ENCODE peak calls at places on chromosomes 12 and 14, in four cellular contexts. F is CD4-positive, alpha-beta T cell; W is K562; U is PC-3. L is an unnamed sample.

GRCh38 chr12:15407025-15407424 is 84.7 kb downstream of the PTPRO start:
- DNase-seq in U (no peak), W (no peak), F (no peak), L (no peak)

GRCh38 chr12:47033081-47033480 is 46.3 kb upstream of the PCED1B start:
- DNase-seq in U (no peak), W (no peak), F (no peak), L (peak)

GRCh38 chr12:52988933-52989332 is 17.3 kb upstream of the EIF4B start:
- DNase-seq in F (no peak), U (no peak), W (no peak), L (no peak)

GRCh38 chr12:26631846-26632245 is 201.1 kb downstream of the ITPR2 start:
- DNase-seq in W (no peak), U (peak), F (no peak), L (no peak)

GRCh38 chr12:80222261-80222660 is 122.9 kb downstream of the OTOGL start:
- DNase-seq in W (no peak), F (no peak), U (peak), L (no peak)

GRCh38 chr12:47753021-47754001 is 5.4 kb downstream of the RAPGEF3 start:
- DNase-seq in W (no peak), F (no peak), U (peak), L (peak)

GRCh38 chr14:93788557-93789365 is 476 bp upstream of the PRIMA1 start:
- DNase-seq in W (no peak), F (no peak), U (peak), L (peak)

GRCh38 chr12:69932154-69932553 is 107.1 kb downstream of the MYRFL start:
- DNase-seq in F (no peak), W (no peak), U (no peak), L (no peak)

GRCh38 chr12:11688831-11689230 is 39.4 kb downstream of the ETV6 start:
- DNase-seq in W (no peak), U (no peak), F (no peak), L (no peak)

GRCh38 chr14:80770114-80770917 is 171.2 kb downstream of the CEP128 start:
- DNase-seq in W (no peak), F (no peak), U (no peak), L (no peak)

GRCh38 chr14:99271951-99272668 is at the start of gene BCL11B:
- DNase-seq in F (peak), W (peak), U (peak), L (peak)

GRCh38 chr12:47742253-47742825 is 16.3 kb downstream of the RAPGEF3 start:
- DNase-seq in F (peak), W (peak), U (peak), L (peak)

GRCh38 chr12:82682851-82683261 is 3.9 kb upstream of the TMTC2 start:
- DNase-seq in W (no peak), U (peak), F (no peak), L (no peak)

GRCh38 chr12:120710805-120711296 is 593 bp downstream of the UNC119B start:
- DNase-seq in W (peak), U (no peak), F (no peak), L (no peak)

GRCh38 chr12:7142057-7142644 is 12.0 kb downstream of the CLSTN3 start:
- DNase-seq in W (peak), F (peak), U (peak), L (no peak)

GRCh38 chr14:75884198-75884611 is 97.6 kb downstream of the TGFB3 start:
- DNase-seq in F (no peak), W (no peak), U (peak), L (no peak)

GRCh38 chr12:80823393-80823792 is 106.7 kb downstream of the MYF5 start:
- DNase-seq in W (no peak), F (no peak), U (no peak), L (no peak)

GRCh38 chr12:130644566-130644965 is 71.5 kb downstream of the RIMBP2 start:
- DNase-seq in U (no peak), F (no peak), W (no peak), L (no peak)

GRCh38 chr14:23544511-23545447 is 6.8 kb downstream of the ZFHX2 start:
- DNase-seq in W (no peak), U (no peak), F (no peak), L (peak)

GRCh38 chr12:84712747-84713146 is 199.9 kb downstream of the SLC6A15 start:
- DNase-seq in W (no peak), U (no peak), F (no peak), L (no peak)

GRCh38 chr14:104360522-104360921 is 219.0 kb upstream of the C14orf180 start:
- DNase-seq in F (no peak), U (no peak), W (no peak), L (no peak)

GRCh38 chr14:95877633-95878032 is 1.0 kb downstream of the TUNAR start:
- DNase-seq in U (no peak), F (no peak), W (no peak), L (no peak)

GRCh38 chr12:6465467-6466183 is 4.9 kb downstream of the VAMP1 start:
- DNase-seq in F (peak), W (peak), U (peak), L (no peak)

GRCh38 chr12:93100610-93101009 is 171.5 kb upstream of the EEA1 start:
- DNase-seq in F (no peak), W (no peak), U (no peak), L (no peak)

GRCh38 chr12:112375105-112375504 is 7.1 kb downstream of the HECTD4 start:
- DNase-seq in W (no peak), U (peak), F (no peak), L (no peak)

GRCh38 chr12:95857151-95857550 is 1.6 kb upstream of the SNRPF start:
- DNase-seq in W (no peak), F (no peak), U (no peak), L (no peak)

GRCh38 chr14:32594766-32595165 is 265.7 kb downstream of the AKAP6 start:
- DNase-seq in W (no peak), F (no peak), U (peak), L (no peak)

GRCh38 chr14:76922599-76922998 is 96.4 kb downstream of the LRRC74A start:
- DNase-seq in F (no peak), U (no peak), W (no peak), L (no peak)

GRCh38 chr12:118842753-118843335 is 138.5 kb upstream of the SRRM4 start:
- DNase-seq in W (no peak), F (no peak), U (no peak), L (no peak)

GRCh38 chr14:26841920-26842741 is 244.3 kb upstream of the NOVA1 start:
- DNase-seq in F (no peak), W (no peak), U (peak), L (no peak)

GRCh38 chr12:95700316-95700785 is 90.2 kb downstream of the NTN4 start:
- DNase-seq in U (peak), F (no peak), W (no peak), L (no peak)

GRCh38 chr12:124310178-124310577 is 15.3 kb downstream of the RFLNA start:
- DNase-seq in U (no peak), W (no peak), F (no peak), L (no peak)

GRCh38 chr12:57803317-57803893 is 15.1 kb downstream of the AVIL start:
- DNase-seq in F (peak), W (peak), U (peak), L (peak)

GRCh38 chr12:96150442-96150841 is 43.7 kb upstream of the ELK3 start:
- DNase-seq in U (no peak), F (no peak), W (no peak), L (no peak)

GRCh38 chr14:61562321-61563161 is 132.8 kb upstream of the HIF1A start:
- DNase-seq in F (no peak), W (peak), U (peak), L (no peak)

GRCh38 chr12:90842477-90842876 is 112.5 kb downstream of the CCER1 start:
- DNase-seq in W (no peak), U (no peak), F (no peak), L (no peak)

GRCh38 chr14:74563621-74564159 is 48.3 kb downstream of the LTBP2 start:
- DNase-seq in W (no peak), U (no peak), F (no peak), L (no peak)
- TF ChIP-seq CTCF in W (no peak), U (no peak), F (no peak), L (no peak)

GRCh38 chr14:100709956-100710284 is 16.8 kb upstream of the DLK1 start:
- DNase-seq in F (no peak), U (no peak), W (no peak), L (no peak)
- H3K27ac ChIP-seq in F (no peak), U (no peak), W (no peak), L (peak)

GRCh38 chr14:97250925-97251324 is 453.7 kb downstream of the VRK1 start:
- DNase-seq in F (no peak), W (no peak), U (no peak), L (no peak)

GRCh38 chr14:97248973-97249372 is 451.8 kb downstream of the VRK1 start:
- DNase-seq in F (no peak), U (no peak), W (no peak), L (no peak)

GRCh38 chr14:97251423-97252155 is 454.4 kb downstream of the VRK1 start:
- DNase-seq in W (no peak), U (peak), F (no peak), L (no peak)

GRCh38 chr14:97253756-97254155 is 456.6 kb downstream of the VRK1 start:
- DNase-seq in W (no peak), F (no peak), U (no peak), L (no peak)
- TF ChIP-seq CTCF in W (no peak), F (no peak), U (no peak), L (no peak)

DNA sequence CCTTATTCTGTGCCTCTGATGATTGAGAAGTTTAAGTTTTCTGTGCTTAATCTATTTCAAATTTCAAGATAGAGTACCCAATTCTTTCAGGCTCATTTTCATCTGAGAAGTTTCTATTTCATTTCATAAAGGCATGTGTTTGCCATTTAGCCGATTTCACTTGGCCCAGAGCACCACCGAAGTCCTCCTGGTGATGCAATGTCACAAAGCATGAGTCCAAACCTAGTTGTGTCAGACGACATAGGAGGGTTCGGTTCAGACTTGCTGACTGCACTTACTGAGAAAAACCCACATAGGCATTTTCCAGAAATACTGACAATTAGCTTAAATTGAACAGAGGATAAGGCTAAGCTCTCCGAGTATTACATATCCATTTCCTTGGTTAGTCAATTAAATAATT is 152.4 kb upstream of the FAR2 start:
- DNase-seq in W (no peak), F (no peak), U (no peak), L (no peak)
- H3K27ac ChIP-seq in W (no peak), F (no peak), U (no peak), L (no peak)

DNA sequence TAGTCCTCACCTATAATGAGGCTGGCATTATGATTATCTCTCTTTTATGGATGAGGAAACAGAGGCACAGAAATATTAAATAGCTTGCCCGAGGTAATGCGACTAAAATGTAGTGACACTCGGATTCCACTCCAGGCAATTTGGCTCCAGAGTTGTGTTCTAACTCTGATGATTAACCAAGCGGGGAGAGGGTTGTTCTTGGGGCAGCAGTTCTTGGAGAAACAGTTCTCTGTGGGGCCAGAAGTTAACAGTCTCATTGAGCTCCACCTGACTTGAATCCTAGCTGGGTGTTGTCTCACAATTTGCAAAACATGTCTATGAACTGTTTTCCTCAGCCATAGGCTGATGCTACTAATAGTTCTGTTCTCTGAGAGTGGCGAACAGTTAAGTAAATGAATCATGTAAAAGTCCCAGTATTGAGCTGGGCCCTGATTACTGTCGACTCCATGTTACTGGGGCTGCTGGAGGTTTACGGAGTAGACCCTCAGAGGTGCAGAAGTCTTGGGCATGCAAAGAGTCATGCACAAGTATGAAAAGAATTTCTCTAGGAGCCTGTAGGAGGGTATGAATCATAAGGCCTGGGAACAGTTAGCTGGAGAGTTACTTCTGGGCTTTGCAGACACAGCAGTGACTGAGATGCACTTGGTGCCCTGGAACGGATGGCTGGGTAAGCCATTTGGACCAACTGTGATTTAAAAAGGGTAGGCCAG is 15.4 kb upstream of the NIN start:
- DNase-seq in F (no peak), W (no peak), U (peak), L (no peak)
- TF ChIP-seq CTCF in F (no peak), W (no peak), U (no peak), L (no peak)

DNA sequence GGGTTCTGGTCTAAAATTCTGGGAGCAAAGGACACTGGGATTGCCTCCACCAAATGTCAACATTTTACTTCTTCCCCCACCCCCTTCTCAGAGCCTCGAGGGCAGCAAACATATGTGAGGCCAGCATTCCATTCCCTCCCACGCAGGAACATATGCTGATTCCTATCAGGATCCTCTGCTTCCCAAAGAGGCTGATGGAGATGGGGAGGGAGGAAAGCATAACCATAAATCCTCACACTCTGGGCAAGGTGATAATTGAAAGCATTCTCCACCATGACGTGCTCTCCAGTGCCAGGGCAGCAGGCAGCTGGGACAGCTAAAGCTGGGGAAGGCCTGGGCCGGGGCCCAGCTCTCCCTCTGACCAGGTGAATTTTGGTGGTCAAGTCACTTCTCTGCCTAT is 395.0 kb downstream of the ZFP36L1 start:
- DNase-seq in F (no peak), U (no peak), W (no peak), L (no peak)
- H3K27ac ChIP-seq in F (no peak), U (no peak), W (no peak), L (peak)

GRCh38 chr14:52729925-52730707 is at the start of gene STYX:
- DNase-seq in W (peak), U (peak), F (peak), L (peak)
- TF ChIP-seq CTCF in W (no peak), U (no peak), F (no peak), L (peak)

DNA sequence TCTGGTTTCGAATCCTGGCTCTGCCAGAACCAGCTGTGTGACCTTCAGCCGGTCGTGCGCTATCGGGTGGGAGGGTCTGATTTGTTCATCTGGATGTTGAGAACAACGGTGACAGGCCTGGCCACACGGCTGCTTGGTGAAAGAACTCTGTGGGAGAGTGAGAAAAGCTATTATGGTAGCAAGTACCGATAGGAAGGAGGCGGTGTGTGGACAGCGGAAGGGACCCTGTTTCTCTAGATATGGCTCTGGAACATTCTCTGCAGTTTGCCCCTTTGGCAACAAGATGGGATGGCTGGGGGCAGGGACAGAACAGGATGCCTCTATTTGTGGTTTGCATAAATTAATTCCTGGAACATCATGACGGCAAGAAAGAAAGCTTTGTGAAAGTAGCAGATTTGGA is 347.3 kb downstream of the AACS start:
- DNase-seq in U (no peak), F (no peak), W (no peak), L (no peak)
- H3K27ac ChIP-seq in U (no peak), F (no peak), W (no peak), L (no peak)

DNA sequence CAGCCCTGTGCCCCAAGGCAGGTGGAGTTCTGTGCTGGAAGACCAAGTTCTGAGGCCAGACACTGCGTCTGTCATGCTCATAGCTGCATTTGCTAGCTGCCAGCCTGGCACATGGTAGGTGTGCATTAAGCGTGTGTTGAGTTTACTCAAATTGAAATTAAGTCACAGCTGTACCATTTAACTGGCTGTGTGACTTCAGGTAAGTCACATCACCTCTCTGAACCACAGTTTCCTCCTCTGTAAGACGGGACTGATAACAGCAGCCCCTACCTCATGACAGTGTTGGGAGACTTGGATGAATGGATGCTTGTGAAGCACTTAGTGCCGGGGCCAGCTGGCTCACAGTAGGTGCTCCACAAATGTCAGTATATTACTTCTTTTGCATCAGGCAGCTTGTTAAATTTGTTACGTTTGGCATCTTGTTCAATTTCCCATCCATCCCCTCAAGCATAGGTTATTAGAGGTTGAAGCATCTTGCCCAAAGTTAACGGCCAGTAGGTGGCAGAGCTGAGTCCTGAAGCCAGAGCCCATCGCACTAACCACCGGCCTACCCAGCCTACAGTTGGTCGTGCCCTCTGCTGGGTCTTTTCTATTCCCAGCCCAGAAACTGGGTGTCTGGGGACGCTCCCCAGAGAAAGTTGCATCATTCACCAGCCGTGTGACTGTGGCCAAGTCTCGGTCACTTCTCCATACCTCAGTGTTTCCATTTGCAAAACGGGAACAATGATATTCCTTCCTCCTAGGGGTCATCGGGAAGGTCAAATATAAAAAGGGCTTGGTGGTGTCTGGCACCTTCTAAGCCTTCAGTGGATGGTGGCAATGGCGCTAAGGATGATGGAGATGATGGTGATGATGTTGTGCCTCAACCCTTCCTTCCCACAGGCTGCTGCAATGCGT is 4.5 kb downstream of the DAO start:
- DNase-seq in W (peak), F (peak), U (peak), L (peak)
- TF ChIP-seq CTCF in W (peak), F (peak), U (peak), L (peak)

L was measured in left ventricle myocardium inferior.